ENCODE peak calls at places on chromosome 14, in four cellular contexts. U is IMR-90, K is GM10248, R is AG10803. Z is an unnamed sample.

GRCh38 chr14:54194501-54194900 is 202.3 kb upstream of the CDKN3 start:
- DNase-seq in U (no peak), K (no peak), R (peak; percentile 34), Z (no peak)

GRCh38 chr14:68585690-68586089 is 207.2 kb downstream of the ZFP36L1 start:
- DNase-seq in U (peak; percentile 11), K (no peak), R (peak; percentile 92), Z (no peak)

GRCh38 chr14:86942939-86943338 is 1050.0 kb downstream of the GALC start:
- DNase-seq in U (no peak), K (no peak), R (no peak), Z (no peak)

GRCh38 chr14:22070119-22070982 is 396.7 kb upstream of the OR4E1 start:
- DNase-seq in U (no peak), K (no peak), R (no peak), Z (peak; percentile 68)

GRCh38 chr14:73325630-73326299 is 88.5 kb downstream of the PAPLN start:
- DNase-seq in U (no peak), K (no peak), R (no peak), Z (no peak)

GRCh38 chr14:73452341-73453191 is 5.8 kb downstream of the NUMB start:
- DNase-seq in U (peak; percentile 97), K (no peak), R (peak; percentile 84), Z (no peak)

GRCh38 chr14:75941030-75941429 is 40.8 kb downstream of the TGFB3 start:
- DNase-seq in U (peak; percentile 17), K (no peak), R (peak; percentile 8), Z (no peak)

GRCh38 chr14:34237098-34237497 is 224.9 kb downstream of the SPTSSA start:
- DNase-seq in U (no peak), K (no peak), R (no peak), Z (no peak)

GRCh38 chr14:97178781-97179180 is 381.6 kb downstream of the VRK1 start:
- DNase-seq in U (no peak), K (no peak), R (peak; percentile 55), Z (no peak)

GRCh38 chr14:29637406-29637805 is 290.2 kb downstream of the PRKD1 start:
- DNase-seq in U (peak; percentile 64), K (no peak), R (peak; percentile 77), Z (no peak)

GRCh38 chr14:57883061-57883460 is 17.2 kb upstream of the SLC35F4 start:
- DNase-seq in U (no peak), K (no peak), R (peak; percentile 77), Z (no peak)

GRCh38 chr14:69005432-69006148 is 26.5 kb upstream of the ACTN1 start:
- DNase-seq in U (peak; percentile 94), K (no peak), R (peak; percentile 88), Z (peak; percentile 58)

GRCh38 chr14:97723321-97723720 is 926.1 kb downstream of the VRK1 start:
- DNase-seq in U (no peak), K (no peak), R (no peak), Z (no peak)

GRCh38 chr14:102951034-102951433 is 28.6 kb downstream of the AMN start:
- DNase-seq in U (no peak), K (no peak), R (no peak), Z (no peak)

GRCh38 chr14:31660191-31660590 is 99.0 kb downstream of the NUBPL start:
- DNase-seq in U (no peak), K (no peak), R (no peak), Z (no peak)

DNA sequence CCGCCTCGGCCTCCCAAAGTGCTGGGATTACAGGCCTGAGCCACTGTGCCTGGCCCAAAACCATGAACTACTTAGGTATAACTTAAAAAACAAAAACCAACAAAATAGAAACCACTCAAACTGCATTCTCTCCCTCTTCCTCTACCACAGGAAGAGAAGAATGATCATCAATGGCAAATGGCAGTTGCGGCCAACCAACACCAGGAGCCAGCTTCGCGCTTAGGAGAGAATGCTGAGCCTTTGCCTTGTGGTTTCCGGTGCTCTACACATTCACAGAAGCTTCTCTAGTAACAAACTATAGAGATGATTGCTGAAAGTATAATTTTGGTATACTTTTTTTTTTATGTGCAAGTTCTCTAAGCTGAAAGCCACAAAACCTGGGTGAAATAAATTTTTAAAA is 17.1 kb downstream of the CATSPERB start:
- DNase-seq in U (no peak), K (no peak), R (no peak), Z (peak; percentile 47)
- TF ChIP-seq CTCF in U (no peak), K (no peak), R (no peak), Z (no peak)

GRCh38 chr14:51205486-51205885 is 34.6 kb upstream of the TMX1 start:
- DNase-seq in U (no peak), K (no peak), R (no peak), Z (no peak)

GRCh38 chr14:51201890-51202289 is 38.2 kb upstream of the TMX1 start:
- DNase-seq in U (no peak), K (no peak), R (no peak), Z (no peak)

GRCh38 chr14:51206462-51206861 is 33.6 kb upstream of the TMX1 start:
- DNase-seq in U (no peak), K (no peak), R (no peak), Z (no peak)

GRCh38 chr14:51203881-51204280 is 36.2 kb upstream of the TMX1 start:
- DNase-seq in U (no peak), K (no peak), R (no peak), Z (no peak)

GRCh38 chr14:51202914-51203665 is 37.0 kb upstream of the TMX1 start:
- DNase-seq in U (no peak), K (peak; percentile 35), R (no peak), Z (no peak)
- TF ChIP-seq CTCF in U (no peak), K (peak; percentile 48), R (no peak), Z (no peak)

DNA sequence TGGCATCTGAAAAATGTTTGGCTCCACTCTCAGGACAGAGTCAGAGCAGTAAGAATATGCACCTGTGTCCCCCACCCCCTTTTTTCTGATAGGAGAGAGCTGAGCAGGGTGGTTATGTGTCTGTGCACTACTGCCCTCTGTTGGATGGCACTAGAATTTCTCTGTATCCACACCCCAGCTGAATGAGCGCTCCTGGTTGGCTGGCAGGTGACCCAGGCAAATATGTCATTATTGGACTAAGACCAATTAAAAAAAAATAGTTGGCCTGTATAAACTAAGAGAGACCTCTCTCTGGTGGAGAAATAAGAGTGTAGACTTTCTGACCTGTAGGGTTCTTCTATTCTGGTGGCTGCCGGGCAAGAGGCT is 107.0 kb downstream of the PTCSC3 start:
- DNase-seq in U (peak; percentile 17), K (peak; percentile 59), R (peak; percentile 32), Z (no peak)
- TF ChIP-seq CTCF in U (peak; percentile 43), K (peak; percentile 64), R (peak; percentile 65), Z (peak; percentile 49)

DNA sequence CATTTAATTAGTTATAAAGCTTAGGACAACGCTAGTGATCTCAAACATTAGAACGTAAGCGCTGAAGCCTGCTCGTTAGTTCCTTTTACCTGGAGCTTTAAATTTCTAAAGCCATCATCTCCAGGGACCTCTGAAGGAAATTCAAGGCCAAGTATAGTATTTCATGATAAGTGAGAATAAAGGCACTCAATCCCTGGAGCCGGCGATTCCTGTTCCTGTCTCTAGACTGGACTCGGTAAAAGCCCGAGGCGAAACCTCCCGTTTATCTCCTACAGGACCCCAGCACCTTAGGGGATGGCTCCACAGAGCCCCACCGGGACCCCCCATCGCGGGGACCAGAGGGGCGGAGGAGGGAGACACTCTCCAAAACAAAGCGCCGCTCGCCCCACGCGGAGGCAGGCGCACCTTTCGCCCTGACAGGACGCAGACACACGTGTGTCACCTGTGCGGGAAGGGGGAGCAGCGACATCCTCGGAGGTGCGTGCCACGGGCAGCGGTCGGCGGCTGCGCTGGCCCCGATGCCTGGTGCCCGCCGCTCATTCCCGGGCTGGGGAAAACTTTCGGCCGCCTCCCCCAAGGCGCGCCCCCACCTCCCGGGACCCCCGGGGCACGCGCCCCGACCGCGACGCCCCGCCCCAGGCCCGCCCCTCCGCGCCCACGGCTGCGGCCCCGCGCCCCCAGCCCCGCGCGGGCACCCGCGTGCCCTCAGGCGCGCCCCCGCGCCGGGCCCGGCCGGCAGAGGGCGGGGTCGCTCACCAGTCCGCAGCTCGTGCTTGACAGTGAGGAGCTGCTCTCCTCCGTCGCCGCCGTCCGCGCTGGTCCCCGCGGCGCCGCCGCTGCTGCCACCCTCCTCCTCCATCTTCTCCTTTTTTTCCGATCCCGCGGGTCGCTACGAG is 617 bp downstream of the RPS6KA5 start:
- DNase-seq in U (no peak), K (peak; percentile 61), R (no peak), Z (peak; percentile 68)
- TF ChIP-seq CTCF in U (peak; percentile 35), K (peak; percentile 43), R (no peak), Z (no peak)

DNA sequence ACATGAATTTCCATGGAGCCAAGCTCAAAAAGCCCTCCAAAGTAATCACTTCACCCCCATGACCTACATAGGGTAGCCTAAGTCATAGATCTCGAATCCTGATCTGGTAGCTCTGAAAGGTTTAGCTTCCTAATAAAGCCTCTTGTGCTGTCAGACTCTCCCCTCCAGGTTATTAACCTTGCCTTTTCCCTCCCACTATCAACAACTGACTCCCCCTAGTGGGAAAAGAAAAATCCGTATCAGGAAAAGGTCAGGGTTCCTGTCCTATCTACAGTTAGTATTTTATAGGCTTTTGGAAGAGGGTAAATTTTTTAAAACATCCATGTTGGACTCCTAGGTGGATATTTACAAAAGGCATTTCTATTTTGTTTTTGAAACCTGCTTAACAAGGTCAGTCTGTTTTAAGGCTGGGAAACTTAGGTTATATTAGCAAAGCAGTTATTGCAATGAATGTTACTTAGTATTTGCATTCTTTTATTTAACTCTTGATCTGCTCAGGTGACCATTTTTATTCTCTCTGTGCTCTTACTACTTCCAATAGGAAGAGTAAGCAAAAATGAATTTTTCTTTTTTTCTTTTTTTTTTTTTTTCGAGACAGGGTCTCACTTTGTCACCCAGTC is 8.0 kb downstream of the YY1 start:
- DNase-seq in U (peak; percentile 47), K (no peak), R (peak; percentile 34), Z (no peak)
- TF ChIP-seq CTCF in U (peak; percentile 63), K (peak; percentile 29), R (peak; percentile 70), Z (peak; percentile 73)

GRCh38 chr14:92456215-92457017 is 57.2 kb upstream of the RIN3 start:
- DNase-seq in U (peak; percentile 70), K (peak; percentile 77), R (peak; percentile 76), Z (peak; percentile 28)

GRCh38 chr14:92457018-92457565 is 56.5 kb upstream of the RIN3 start:
- DNase-seq in U (no peak), K (no peak), R (no peak), Z (no peak)

GRCh38 chr14:92458959-92459478 is 54.6 kb upstream of the RIN3 start:
- DNase-seq in U (no peak), K (no peak), R (no peak), Z (peak; percentile 39)

GRCh38 chr14:92459479-92460421 is 53.8 kb upstream of the RIN3 start:
- DNase-seq in U (no peak), K (no peak), R (no peak), Z (no peak)

GRCh38 chr14:92458136-92458958 is 55.2 kb upstream of the RIN3 start:
- DNase-seq in U (no peak), K (no peak), R (no peak), Z (no peak)
- TF ChIP-seq CTCF in U (no peak), K (no peak), R (no peak), Z (no peak)

GRCh38 chr14:36099619-36100018 is 76.9 kb downstream of the PTCSC3 start:
- DNase-seq in U (no peak), K (no peak), R (no peak), Z (no peak)

GRCh38 chr14:36105401-36105800 is 71.1 kb downstream of the PTCSC3 start:
- DNase-seq in U (no peak), K (no peak), R (no peak), Z (no peak)
- TF ChIP-seq CTCF in U (peak; percentile 6), K (no peak), R (peak; percentile 15), Z (no peak)

DNA sequence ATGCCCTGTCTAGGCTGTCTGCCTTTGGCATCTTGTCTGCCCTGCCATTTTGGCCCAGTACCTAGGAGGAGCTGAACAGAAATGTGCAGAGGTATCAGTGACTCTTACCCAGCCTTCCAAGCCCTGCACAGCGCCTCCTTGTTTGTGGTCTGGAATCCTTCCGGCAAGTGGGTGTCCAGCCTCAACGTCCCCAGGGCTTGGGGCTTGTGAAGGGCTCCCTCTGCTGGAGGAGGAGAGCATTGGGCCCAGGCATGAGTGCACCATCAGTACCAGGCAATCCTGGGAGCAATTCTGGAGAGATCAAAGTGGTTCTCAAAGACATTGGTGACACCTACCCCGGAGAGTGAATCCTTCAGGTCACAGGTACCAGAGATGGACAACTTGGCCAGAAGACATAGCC is 2.4 kb upstream of the TCL1B start:
- DNase-seq in U (no peak), K (peak; percentile 77), R (no peak), Z (no peak)
- TF ChIP-seq CTCF in U (peak; percentile 16), K (peak; percentile 74), R (peak; percentile 48), Z (peak; percentile 47)

Z was measured in Peyer's patch.